ENCODE peak calls at places on chromosomes 6 and 20, in six cellular contexts. O, R, J, F, C and N are unnamed samples. For H3K4me1, the result is how much of the 10 kb centered on the place peaks cover.

GRCh38 chr6:16089232-16089843 is 39.5 kb upstream of the MYLIP start:
- DNase-seq in R (no peak), O (no peak), J (no peak), F (no peak), C (no peak), N (no peak)

GRCh38 chr20:62316331-62317166 is 13.8 kb downstream of the ADRM1 start:
- DNase-seq in J (no peak), R (no peak), F (no peak), C (no peak), O (no peak), N (no peak)

GRCh38 chr6:30826961-30827342 is 57.4 kb upstream of the DDR1 start:
- DNase-seq in J (no peak), C (peak), R (peak), O (no peak), F (no peak), N (no peak)

GRCh38 chr6:35302604-35303218 is 5.1 kb downstream of the DEF6 start:
- DNase-seq in F (no peak), R (no peak), C (no peak), O (no peak), J (peak), N (peak)

GRCh38 chr6:75602164-75602896 is 650 bp downstream of the SENP6 start:
- DNase-seq in J (peak), O (no peak), R (no peak), C (peak), F (no peak), N (peak)

GRCh38 chr6:150606258-150607043 is 6.8 kb downstream of the PLEKHG1 start:
- DNase-seq in J (no peak), C (no peak), F (no peak), O (no peak), R (no peak), N (peak)

GRCh38 chr6:99348220-99348822 is 1.2 kb downstream of the FAXC start:
- DNase-seq in R (no peak), C (no peak), J (no peak), F (no peak), O (no peak), N (no peak)

GRCh38 chr6:21180155-21180554 is 413.4 kb upstream of the SOX4 start:
- DNase-seq in R (no peak), J (no peak), F (no peak), O (no peak), C (no peak), N (no peak)

GRCh38 chr20:53925651-53926401 is 144.6 kb downstream of the BCAS1 start:
- DNase-seq in F (no peak), O (no peak), C (no peak), R (no peak), J (no peak), N (no peak)

GRCh38 chr6:537114-537513 is 119.8 kb downstream of the HUS1B start:
- DNase-seq in J (no peak), O (no peak), C (no peak), F (no peak), R (no peak), N (no peak)
- TF ChIP-seq POLR2A in J (no peak), O (no peak), C (no peak), F (no peak), R (no peak), N (no peak)

DNA sequence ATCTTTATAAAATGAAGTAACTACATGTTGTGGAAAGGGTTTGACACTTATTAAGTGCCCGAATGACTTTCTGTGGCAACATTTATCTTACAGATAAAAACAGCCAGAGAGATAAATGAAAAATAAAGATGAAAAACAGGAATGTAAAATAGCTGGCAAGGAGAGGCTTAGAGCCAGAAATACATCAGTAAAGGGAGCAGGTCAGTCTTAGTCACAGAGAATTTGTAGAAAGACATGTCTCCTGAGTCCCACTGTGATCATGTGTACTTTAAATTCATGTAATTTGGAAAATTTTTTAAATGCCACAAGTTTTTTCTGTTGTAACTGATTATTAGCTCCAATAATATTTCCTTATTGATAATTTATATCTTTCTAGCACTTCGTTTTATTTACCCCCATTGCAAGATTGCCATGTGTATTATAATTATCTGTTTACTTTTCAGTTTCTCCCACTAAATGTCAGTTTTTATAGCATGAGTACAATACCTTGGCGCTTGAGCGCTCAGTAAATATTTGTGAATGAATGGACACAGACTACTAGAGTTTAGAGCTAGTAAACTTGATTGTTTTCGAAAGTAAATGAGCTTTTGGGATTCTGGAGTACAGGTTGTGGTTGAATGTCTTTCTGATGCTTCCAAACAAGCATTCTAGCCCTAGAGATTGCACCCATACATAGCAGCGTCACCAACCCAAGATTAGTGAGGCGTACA is 15.2 kb downstream of the TAB2 start:
- DNase-seq in R (peak), O (no peak), C (no peak), J (no peak), F (no peak), N (no peak)
- H3K4me1 ChIP-seq in R (half or more), O (under half), C (under half), J (under half), F (half or more), N (half or more)

GRCh38 chr6:53287336-53288225 is 61.2 kb downstream of the ELOVL5 start:
- DNase-seq in O (no peak), J (no peak), C (no peak), R (no peak), F (no peak), N (no peak)
- H3K27ac ChIP-seq in O (no peak), J (no peak), C (no peak), R (no peak), F (no peak), N (no peak)

GRCh38 chr20:31819083-31819784 is at the start of gene MYLK2:
- DNase-seq in O (no peak), C (no peak), F (no peak), R (no peak), J (no peak), N (no peak)
- TF ChIP-seq POLR2A in O (no peak), C (no peak), F (no peak), R (no peak), J (no peak), N (no peak)

GRCh38 chr6:18119236-18119635 is 3.2 kb downstream of the NHLRC1 start:
- DNase-seq in O (no peak), J (no peak), F (no peak), C (no peak), R (no peak), N (no peak)

GRCh38 chr6:18118330-18118729 is 4.1 kb downstream of the NHLRC1 start:
- DNase-seq in J (peak), R (no peak), C (no peak), O (no peak), F (no peak), N (no peak)

GRCh38 chr6:18122128-18123093 is at the start of gene NHLRC1:
- DNase-seq in F (peak), O (peak), R (peak), J (peak), C (peak), N (peak)

GRCh38 chr6:18126116-18126515 is 3.6 kb upstream of the NHLRC1 start:
- DNase-seq in C (no peak), J (no peak), O (no peak), F (no peak), R (no peak), N (no peak)

DNA sequence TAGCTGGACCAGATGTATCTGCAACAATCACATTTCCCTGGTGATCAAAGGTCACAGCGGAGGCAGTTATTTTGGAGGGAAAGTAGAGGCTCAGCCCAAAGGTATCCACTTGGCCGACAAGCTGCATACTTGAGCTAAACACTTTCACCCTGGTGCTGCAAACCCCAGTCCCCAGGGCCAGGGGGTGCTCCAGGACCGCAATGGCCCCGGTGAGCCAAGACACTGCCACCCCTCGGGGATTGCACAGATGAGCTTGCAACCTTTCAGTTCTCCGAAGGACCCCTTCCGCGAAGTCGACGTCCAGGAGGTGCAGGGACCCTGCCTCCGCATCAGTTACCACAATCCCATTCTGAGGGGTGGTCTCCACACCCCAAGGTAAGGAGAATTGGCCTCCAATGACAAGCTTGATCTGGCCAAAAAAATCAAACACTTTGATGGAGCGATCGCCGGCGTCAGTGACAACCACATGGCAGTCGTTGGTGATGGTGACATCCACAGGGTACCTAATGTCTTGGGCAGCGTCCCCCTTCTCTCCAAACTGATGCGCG is 823 bp downstream of the NHLRC1 start:
- DNase-seq in C (no peak), O (peak), J (no peak), R (peak), F (no peak), N (no peak)
- H3K4me1 ChIP-seq in C (under half), O (under half), J (under half), R (under half), F (under half), N (under half)

DNA sequence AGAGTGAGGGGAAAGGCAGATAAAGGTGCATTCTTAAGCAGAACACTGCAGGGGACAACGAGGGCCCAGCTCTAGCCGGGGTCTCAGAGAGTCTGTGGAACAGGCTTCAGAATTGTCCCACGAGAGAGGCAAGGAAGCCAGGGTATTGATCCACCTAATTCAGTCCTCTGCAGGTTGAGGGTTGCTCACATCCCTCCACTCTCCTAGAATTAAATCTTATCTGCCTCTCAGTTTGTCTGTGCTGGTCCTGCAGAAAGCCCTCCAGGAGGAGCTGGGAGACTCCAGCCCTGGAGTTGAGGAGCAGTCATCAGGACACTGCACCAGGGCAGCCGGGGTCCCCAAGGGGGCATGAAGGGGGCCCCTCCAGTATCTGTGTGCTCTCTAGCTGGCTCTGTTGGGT is 39.1 kb downstream of the SLC24A3 start:
- DNase-seq in J (no peak), O (no peak), R (no peak), C (no peak), F (no peak), N (no peak)
- H3K27ac ChIP-seq in J (no peak), O (peak), R (no peak), C (no peak), F (no peak), N (no peak)

GRCh38 chr6:62236784-62237183 is 49.2 kb downstream of the KHDRBS2 start:
- DNase-seq in R (no peak), J (no peak), O (no peak), C (no peak), F (no peak), N (no peak)
- TF ChIP-seq POLR2A in R (no peak), J (no peak), O (no peak), C (no peak), F (no peak), N (no peak)

GRCh38 chr20:59165794-59166709 is 2.4 kb downstream of the ZNF831 start:
- DNase-seq in J (no peak), C (no peak), O (no peak), R (no peak), F (no peak), N (no peak)

GRCh38 chr20:59165389-59165785 is 1.8 kb downstream of the ZNF831 start:
- DNase-seq in F (no peak), R (no peak), O (no peak), J (no peak), C (no peak), N (no peak)

GRCh38 chr20:59161626-59162170 is 1.9 kb upstream of the ZNF831 start:
- DNase-seq in O (no peak), J (no peak), C (no peak), F (no peak), R (no peak), N (no peak)

GRCh38 chr20:59164681-59165388 is 1.2 kb downstream of the ZNF831 start:
- DNase-seq in J (no peak), O (no peak), C (no peak), R (no peak), F (no peak), N (no peak)

DNA sequence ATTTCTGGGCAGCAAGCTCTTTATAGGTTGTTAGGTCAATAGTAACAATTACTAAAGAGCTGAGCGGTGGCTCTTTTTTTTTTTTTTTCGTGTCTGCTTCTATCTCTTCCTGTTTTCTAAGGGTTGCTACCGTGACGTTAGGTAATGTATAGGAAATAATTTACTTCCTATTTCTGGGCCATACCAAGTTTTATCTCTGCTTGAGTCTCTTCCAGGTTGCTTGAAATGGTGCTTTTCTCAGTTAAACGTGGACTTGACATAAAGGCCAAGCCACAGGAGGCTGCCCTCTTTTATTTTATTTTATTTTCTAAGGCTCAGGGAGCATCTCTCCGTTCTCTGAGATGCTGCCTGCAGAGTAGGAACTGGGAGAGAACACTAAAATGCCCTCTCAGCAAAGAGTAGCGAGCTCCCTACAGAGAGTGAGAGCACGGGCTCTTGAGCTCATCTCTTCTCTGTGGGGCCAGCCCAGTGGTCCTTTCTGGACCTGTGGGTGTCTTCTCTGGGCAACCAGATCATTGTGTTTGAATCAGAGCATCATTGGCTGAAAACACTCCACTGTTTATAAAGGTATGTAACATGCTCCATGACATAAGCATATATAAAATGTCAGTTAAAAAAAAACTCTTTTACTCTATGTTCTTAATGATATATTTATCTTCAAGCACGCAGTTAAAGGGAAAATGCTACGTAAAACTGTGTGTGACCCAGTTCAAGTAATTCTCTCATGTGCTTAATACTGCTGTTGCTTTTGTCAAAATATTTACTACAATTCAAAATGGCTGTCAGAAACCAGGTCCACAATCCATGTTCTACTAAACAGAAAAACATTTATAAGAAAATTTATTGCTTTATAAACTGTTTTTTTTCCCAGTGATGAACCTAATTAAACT is at the start of gene ZNF831:
- DNase-seq in C (no peak), R (no peak), F (no peak), O (no peak), J (no peak), N (no peak)
- H3K4me1 ChIP-seq in C (under half), R (under half), F (under half), O (under half), J (under half), N (under half)

DNA sequence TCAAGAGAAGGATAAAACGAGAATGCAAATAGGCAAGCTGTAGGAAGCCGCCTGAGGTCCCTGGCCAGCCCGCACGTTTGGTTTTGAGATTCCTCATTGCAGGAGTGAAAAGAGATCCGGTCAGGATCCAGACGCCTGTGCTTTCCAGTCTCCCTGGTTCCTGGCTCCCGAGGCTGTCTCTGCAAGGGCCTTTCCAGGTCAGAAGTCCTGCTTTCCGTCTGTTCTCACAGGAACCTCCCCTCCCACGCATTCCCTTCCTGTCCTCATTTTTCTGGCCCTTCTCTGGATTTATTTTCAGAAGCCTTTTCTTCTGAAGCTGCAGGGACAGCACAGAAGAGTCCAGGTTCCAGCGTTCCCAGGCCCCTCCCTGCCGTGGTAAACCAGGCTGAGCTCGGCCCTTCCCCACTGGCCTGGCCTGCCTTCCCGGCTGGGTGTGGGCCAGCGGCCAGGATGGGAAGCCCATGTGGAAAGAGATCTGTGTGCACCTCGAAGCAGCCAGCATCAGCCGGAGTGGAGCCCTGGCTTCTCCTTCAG is 54.0 kb downstream of the TMEM242 start:
- DNase-seq in F (no peak), C (peak), R (no peak), O (peak), J (peak), N (peak)
- H3K27ac ChIP-seq in F (no peak), C (peak), R (no peak), O (peak), J (no peak), N (peak)

DNA sequence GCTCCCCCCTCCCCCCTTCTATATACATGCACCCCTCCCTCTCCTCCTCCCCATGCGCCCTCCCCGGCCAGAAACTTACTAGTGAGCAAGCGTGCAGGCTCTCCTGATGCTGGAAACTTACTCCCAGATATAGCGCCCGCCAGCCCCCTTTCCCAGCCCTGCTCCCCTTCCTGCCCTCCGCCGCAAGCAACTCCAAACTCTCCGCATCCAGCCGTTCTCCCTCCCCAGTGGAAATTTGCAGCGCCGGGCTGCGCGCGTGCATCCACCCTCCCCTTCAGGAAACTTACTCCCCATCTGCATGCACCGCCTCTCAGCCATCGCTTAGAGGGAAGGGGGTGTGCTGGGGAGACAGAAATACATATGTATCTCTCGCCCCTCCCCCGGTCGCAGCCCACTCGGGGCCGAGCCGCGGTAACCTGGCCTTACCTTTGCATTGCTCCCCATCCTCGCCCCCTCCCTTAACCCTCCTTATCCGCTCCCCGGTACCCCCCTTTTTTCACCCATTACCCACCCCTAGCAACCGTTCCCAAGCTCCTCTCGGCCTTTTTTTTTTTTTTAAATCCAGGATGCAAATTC is at the start of gene TRERF1:
- DNase-seq in R (no peak), C (peak), J (peak), F (peak), O (peak), N (peak)
- TF ChIP-seq POLR2A in R (no peak), C (no peak), J (no peak), F (peak), O (peak), N (no peak)